ENCODE peak calls at places on chromosomes 1 and 21, in five cellular contexts. F is aorta, D is pancreas, P is ovary, O is left ventricle myocardium inferior. S is an unnamed sample.

GRCh38 chr1:22673486-22674409 is 20.7 kb downstream of the C1QB start:
- DNase-seq in F (no peak), D (peak; percentile 29), O (peak; percentile 41), P (no peak), S (peak; percentile 16)

GRCh38 chr1:63343922-63344321 is 21.6 kb downstream of the FOXD3 start:
- DNase-seq in P (no peak), D (no peak), O (no peak), F (no peak), S (no peak)

GRCh38 chr1:83813571-83813970 is 185.4 kb downstream of the TTLL7 start:
- DNase-seq in P (no peak), F (no peak), D (no peak), O (no peak), S (no peak)

GRCh38 chr1:208731976-208732821 is 488.0 kb upstream of the PLXNA2 start:
- DNase-seq in O (no peak), P (no peak), D (no peak), F (no peak), S (no peak)

GRCh38 chr1:2050482-2050792 is 226 bp downstream of the PRKCZ start:
- DNase-seq in O (no peak), P (no peak), F (no peak), D (no peak), S (no peak)

GRCh38 chr1:246213036-246213435 is 294.0 kb downstream of the SMYD3 start:
- DNase-seq in P (no peak), O (no peak), D (no peak), F (no peak), S (no peak)

GRCh38 chr1:160101717-160102522 is 3.5 kb upstream of the IGSF8 start:
- DNase-seq in O (no peak), D (no peak), F (no peak), P (no peak), S (no peak)

GRCh38 chr21:38503588-38503987 is 5.3 kb upstream of the ERG start:
- DNase-seq in D (no peak), F (no peak), O (no peak), P (no peak), S (peak; percentile 31)

GRCh38 chr1:221530791-221531190 is 211.1 kb downstream of the DUSP10 start:
- DNase-seq in F (no peak), D (no peak), O (no peak), P (no peak), S (no peak)

GRCh38 chr1:81478217-81478616 is 322.5 kb upstream of the ADGRL2 start:
- DNase-seq in P (no peak), O (peak; percentile 64), F (no peak), D (peak; percentile 18), S (peak; percentile 67)

GRCh38 chr21:26945916-26946315 is 21.0 kb downstream of the ADAMTS5 start:
- DNase-seq in P (peak; percentile 41), D (no peak), F (no peak), O (peak; percentile 35), S (peak; percentile 13)

DNA sequence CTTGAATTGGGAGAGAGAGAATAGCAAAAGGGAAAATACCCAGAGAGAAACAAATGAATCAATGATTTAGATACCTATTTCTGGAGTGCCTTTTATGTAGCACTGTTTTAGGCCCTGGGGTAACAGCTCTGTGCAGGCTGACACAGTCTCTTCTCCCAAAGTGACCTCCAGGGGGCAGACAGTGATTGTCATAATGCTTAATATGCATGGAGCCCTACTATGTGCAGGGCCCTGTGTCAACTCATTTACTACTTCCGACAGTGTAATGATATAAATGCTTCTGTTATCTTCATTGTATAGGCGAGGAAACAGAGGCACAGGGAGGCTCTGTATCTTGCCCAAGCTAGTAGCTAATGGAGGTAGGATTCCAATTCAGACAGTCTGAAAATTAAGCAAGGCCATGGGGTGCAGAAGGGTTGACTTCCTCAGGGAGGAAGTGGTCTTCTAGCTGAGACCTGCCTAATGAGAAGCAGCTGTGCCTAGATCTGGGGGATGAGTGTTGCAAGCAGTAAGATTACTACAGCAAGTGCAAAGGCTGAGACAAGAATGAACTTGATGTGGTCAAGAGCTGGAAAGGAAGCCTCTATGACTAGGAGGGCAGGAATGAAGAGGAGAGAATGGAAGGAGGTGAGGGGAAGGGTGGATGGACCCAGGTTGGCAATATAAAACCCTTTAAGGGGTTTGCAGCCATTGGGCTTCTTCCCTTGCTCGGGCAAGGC is 16.2 kb upstream of the SERINC2 start:
- DNase-seq in D (no peak), F (no peak), P (no peak), O (no peak), S (no peak)
- H3K4me1 ChIP-seq in D (no peaks in the 10 kb centered on the region), F (no peaks in the 10 kb centered on the region), P (peaks cover 3% of the 10 kb centered on the region), O (peaks cover 11% of the 10 kb centered on the region), S (peaks cover 11% of the 10 kb centered on the region)

GRCh38 chr1:207030522-207031009 is 2.0 kb downstream of the C1orf116 start:
- DNase-seq in P (no peak), D (no peak), O (no peak), F (no peak), S (no peak)

GRCh38 chr1:207033302-207033701 is 746 bp upstream of the C1orf116 start:
- DNase-seq in P (no peak), O (no peak), D (no peak), F (no peak), S (no peak)

GRCh38 chr1:207032528-207033017 is at the start of gene C1orf116:
- DNase-seq in P (no peak), D (peak; percentile 67), O (no peak), F (no peak), S (no peak)

GRCh38 chr1:207031016-207031415 is 1.5 kb downstream of the C1orf116 start:
- DNase-seq in D (no peak), O (no peak), F (no peak), P (no peak), S (no peak)

GRCh38 chr1:207031632-207032258 is 811 bp downstream of the C1orf116 start:
- DNase-seq in P (no peak), O (no peak), D (peak; percentile 78), F (no peak), S (no peak)
- H3K4me3 ChIP-seq in P (no peak overlapping the region), O (no peak overlapping the region), D (peak overlapping the region; percentile 39), F (no peak overlapping the region), S (no peak overlapping the region)

GRCh38 chr1:21307663-21308062 is 17.4 kb upstream of the ECE1 start:
- DNase-seq in F (no peak), O (no peak), D (no peak), P (no peak), S (no peak)
- H3K4me1 ChIP-seq in F (no peaks in the 10 kb centered on the region), O (peaks cover 74% of the 10 kb centered on the region), D (peaks cover 18% of the 10 kb centered on the region), P (peaks cover 29% of the 10 kb centered on the region), S (peaks cover 29% of the 10 kb centered on the region)

DNA sequence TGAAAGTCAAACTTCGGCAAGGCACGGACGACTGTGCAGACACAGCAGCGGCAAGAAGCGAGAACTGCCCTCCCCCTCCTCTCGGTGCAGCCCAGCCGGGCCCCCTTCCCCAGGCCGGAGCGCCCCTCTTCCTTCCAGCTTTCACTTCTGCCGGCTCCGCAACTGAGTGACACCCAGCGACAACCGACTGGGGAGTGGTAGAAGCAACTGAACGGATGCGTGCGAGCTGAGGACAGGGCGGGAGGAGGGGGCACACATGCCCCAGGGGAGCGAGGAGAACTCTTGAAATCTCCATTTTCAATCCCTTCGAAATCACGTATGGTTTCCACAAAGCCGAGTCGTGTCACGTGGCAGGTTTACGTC is 146.6 kb downstream of the PGBD5 start:
- DNase-seq in O (no peak), D (no peak), P (no peak), F (no peak), S (no peak)
- H3K4me3 ChIP-seq in O (no peak overlapping the region), D (no peak overlapping the region), P (no peak overlapping the region), F (no peak overlapping the region), S (no peak overlapping the region)

GRCh38 chr1:29120367-29120766 is 3.3 kb downstream of the TMEM200B start:
- DNase-seq in O (no peak), D (no peak), F (no peak), P (no peak), S (no peak)

GRCh38 chr1:29114654-29115053 is 9.0 kb downstream of the TMEM200B start:
- DNase-seq in D (no peak), F (no peak), O (no peak), P (no peak), S (no peak)

GRCh38 chr1:29119365-29119929 is 4.3 kb downstream of the TMEM200B start:
- DNase-seq in D (no peak), F (no peak), O (no peak), P (peak; percentile 64), S (no peak)

GRCh38 chr1:29120955-29121485 is 2.7 kb downstream of the TMEM200B start:
- DNase-seq in O (peak; percentile 20), F (peak; percentile 87), D (peak; percentile 32), P (peak; percentile 54), S (peak; percentile 42)

DNA sequence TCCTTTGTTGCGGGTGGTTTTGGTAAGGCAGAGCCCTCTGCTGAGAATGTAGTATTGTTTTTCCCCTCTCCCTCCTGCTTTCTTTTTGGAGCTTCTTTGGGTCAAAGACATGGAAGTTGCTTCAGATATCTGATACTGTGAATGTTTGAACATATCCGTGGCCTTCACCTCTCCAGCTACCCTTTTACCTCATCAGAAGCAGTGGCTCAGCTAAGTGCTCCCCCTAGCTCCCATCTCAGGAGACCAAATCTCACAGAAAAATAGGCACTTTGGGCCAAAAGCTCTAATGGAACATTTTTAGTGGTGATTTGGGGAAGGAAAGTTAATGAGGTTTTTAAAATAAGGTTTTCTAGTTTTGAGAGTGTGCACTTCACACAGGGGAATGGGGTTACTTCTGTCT is 6.3 kb downstream of the TMEM200B start:
- DNase-seq in F (no peak), P (no peak), D (no peak), O (no peak), S (no peak)
- H3K4me1 ChIP-seq in F (no peaks in the 10 kb centered on the region), P (peaks cover 11% of the 10 kb centered on the region), D (peaks cover 6% of the 10 kb centered on the region), O (peaks cover 10% of the 10 kb centered on the region), S (peaks cover 7% of the 10 kb centered on the region)

DNA sequence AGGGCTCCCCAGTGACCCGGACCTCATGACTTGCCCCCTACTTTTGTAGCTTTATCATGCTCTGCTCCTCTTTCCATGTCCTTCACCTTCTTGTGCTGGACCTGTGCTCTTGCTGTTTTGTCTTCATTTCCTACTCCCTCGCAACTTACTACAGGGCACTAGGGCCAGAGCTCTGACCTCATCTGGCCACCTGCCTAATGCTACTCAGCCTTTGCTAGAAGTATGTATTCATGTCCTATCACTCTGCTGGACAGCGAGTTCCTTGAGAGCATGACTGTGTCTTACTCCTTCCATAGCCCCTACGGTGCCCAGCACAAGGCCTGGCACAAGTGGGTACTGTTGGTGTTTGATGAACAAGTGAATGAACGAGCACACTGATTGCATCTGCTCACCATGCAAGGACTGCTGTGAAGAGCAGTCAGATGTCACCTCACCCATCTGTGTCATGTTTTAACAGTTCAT is 1.9 kb downstream of the MTFR1L start:
- DNase-seq in P (peak; percentile 56), D (peak; percentile 56), O (no peak), F (no peak), S (no peak)
- H3K4me3 ChIP-seq in P (no peak overlapping the region), D (peak overlapping the region; percentile 74), O (peak overlapping the region; percentile 89), F (no peak overlapping the region), S (peak overlapping the region; percentile 83)

GRCh38 chr1:26536081-26536480 is 6.5 kb downstream of the RPS6KA1 start:
- DNase-seq in F (no peak), O (no peak), D (no peak), P (no peak), S (no peak)
- H3K4me1 ChIP-seq in F (no peaks in the 10 kb centered on the region), O (peaks cover 13% of the 10 kb centered on the region), D (peaks cover 16% of the 10 kb centered on the region), P (no peaks in the 10 kb centered on the region), S (no peaks in the 10 kb centered on the region)

DNA sequence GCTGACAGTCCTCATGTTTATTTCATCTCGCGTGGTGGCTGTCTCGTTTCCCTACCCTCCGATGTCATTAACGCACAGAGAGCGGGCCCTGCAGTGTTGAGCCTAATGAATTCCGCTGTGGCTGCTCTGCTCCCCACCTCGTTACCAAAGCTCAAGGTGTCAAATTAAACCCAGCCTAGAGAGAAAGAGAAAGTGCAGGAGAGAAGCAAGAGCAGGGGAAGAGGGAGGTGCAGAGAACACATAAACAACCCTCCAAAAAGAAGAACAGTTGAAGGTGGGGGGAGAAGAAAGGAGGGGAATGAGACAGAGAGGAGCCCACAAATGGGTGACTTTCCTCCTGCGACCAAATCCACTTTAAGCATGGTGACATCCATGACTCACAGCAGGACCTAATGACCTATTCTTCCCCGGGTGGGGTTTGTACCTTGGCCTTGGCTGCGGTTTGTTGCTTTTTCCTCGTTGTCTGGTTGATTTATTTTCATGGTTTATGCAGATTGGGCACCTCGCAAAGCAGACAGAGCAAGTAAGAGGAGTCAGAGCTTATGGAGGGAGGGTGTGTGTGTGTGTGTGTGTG is 92.5 kb downstream of the PBX1 start:
- DNase-seq in O (no peak), F (no peak), D (peak; percentile 50), P (peak; percentile 55), S (no peak)
- H3K4me3 ChIP-seq in O (no peak overlapping the region), F (no peak overlapping the region), D (no peak overlapping the region), P (no peak overlapping the region), S (no peak overlapping the region)

S was measured in heart right ventricle.